ENCODE peak calls at places on chromosomes 6 and 20, in four cellular contexts. Y is hypothalamus, J is WTC11, H is AG09319. U is an unnamed sample.

GRCh38 chr6:39407446-39407993 is 85.0 kb upstream of the KCNK16 start:
- DNase-seq in Y (no peak), J (no peak), H (no peak), U (no peak)

GRCh38 chr6:7172605-7173185 is 64.9 kb downstream of the RREB1 start:
- DNase-seq in Y (no peak), J (no peak), H (no peak), U (no peak)

GRCh38 chr6:25981529-25982263 is 19.1 kb downstream of the TRIM38 start:
- DNase-seq in Y (no peak), J (no peak), H (no peak), U (no peak)

GRCh38 chr6:39225946-39226437 is 3.3 kb downstream of the KCNK5 start:
- DNase-seq in Y (no peak), J (no peak), H (no peak), U (no peak)

GRCh38 chr20:6994452-6994851 is 227.0 kb downstream of the BMP2 start:
- DNase-seq in Y (no peak), J (no peak), H (no peak), U (no peak)

GRCh38 chr20:956330-956951 is 40.3 kb upstream of the ANGPT4 start:
- DNase-seq in Y (peak), J (peak), H (peak), U (peak)

GRCh38 chr6:127176175-127176574 is 57.7 kb downstream of the RSPO3 start:
- DNase-seq in Y (no peak), J (no peak), H (no peak), U (no peak)

GRCh38 chr20:61926796-61927192 is 138.9 kb downstream of the TAF4 start:
- DNase-seq in Y (no peak), J (no peak), H (no peak), U (no peak)

GRCh38 chr20:10924628-10925266 is 250.9 kb upstream of the JAG1 start:
- DNase-seq in Y (no peak), J (no peak), H (peak), U (no peak)

GRCh38 chr6:105739764-105740163 is 336.9 kb upstream of the PREP start:
- DNase-seq in Y (no peak), J (no peak), H (no peak), U (no peak)

GRCh38 chr6:74277749-74278148 is 581.7 kb downstream of the CD109 start:
- DNase-seq in Y (no peak), J (no peak), H (no peak), U (no peak)

GRCh38 chr20:33788351-33789049 is 22.6 kb upstream of the CHMP4B start:
- DNase-seq in Y (no peak), J (no peak), H (no peak), U (no peak)

GRCh38 chr6:108277831-108278230 is 17.0 kb upstream of the SNX3 start:
- DNase-seq in Y (no peak), J (no peak), H (no peak), U (no peak)

GRCh38 chr6:18493421-18493891 is 106.3 kb downstream of the RNF144B start:
- DNase-seq in Y (no peak), J (no peak), H (no peak), U (no peak)

GRCh38 chr6:96923871-96924493 is 546 bp upstream of the KLHL32 start:
- DNase-seq in Y (no peak), J (peak), H (no peak), U (no peak)

GRCh38 chr6:150881911-150882481 is 16.5 kb downstream of the MTHFD1L start:
- DNase-seq in Y (no peak), J (no peak), H (peak), U (peak)

GRCh38 chr6:131765081-131765852 is 42.6 kb upstream of the ENPP1 start:
- DNase-seq in Y (no peak), J (no peak), H (no peak), U (no peak)

GRCh38 chr6:157253017-157253416 is 70.3 kb downstream of the TMEM242 start:
- DNase-seq in Y (no peak), J (no peak), H (no peak), U (no peak)

GRCh38 chr20:24782221-24782620 is 166.8 kb upstream of the CST7 start:
- DNase-seq in Y (no peak), J (no peak), H (no peak), U (no peak)

GRCh38 chr6:130050230-130050629 is 31.8 kb downstream of the L3MBTL3 start:
- DNase-seq in Y (no peak), J (no peak), H (peak), U (no peak)

U was measured in amygdala.